ENCODE peak calls at places on chromosome 4, in five cellular contexts. K is gastrocnemius medialis, U is esophagus muscularis mucosa, Z is IMR-90, M is GM13976. C is an unnamed sample.

GRCh38 chr4:73836373-73837269 is at the start of gene CXCL6:
- DNase-seq in Z (no peak), K (no peak), M (no peak), U (no peak), C (no peak)

GRCh38 chr4:170088686-170089085 is 1.1 kb downstream of the AADAT start:
- DNase-seq in Z (no peak), M (no peak), K (no peak), U (no peak), C (no peak)

GRCh38 chr4:137531121-137531520 is 1.2 kb downstream of the PCDH18 start:
- DNase-seq in M (no peak), K (no peak), Z (peak), U (no peak), C (no peak)

GRCh38 chr4:172141025-172141424 is 327.8 kb downstream of the GALNTL6 start:
- DNase-seq in M (no peak), Z (no peak), U (no peak), K (no peak), C (no peak)

GRCh38 chr4:39324897-39325613 is 41.1 kb downstream of the RFC1 start:
- DNase-seq in Z (no peak), M (no peak), U (no peak), K (no peak), C (no peak)

GRCh38 chr4:25321703-25322102 is 9.1 kb downstream of the ZCCHC4 start:
- DNase-seq in U (no peak), K (no peak), M (peak), Z (no peak), C (no peak)

GRCh38 chr4:174135530-174135929 is 147.9 kb downstream of the FBXO8 start:
- DNase-seq in Z (no peak), K (no peak), U (no peak), M (no peak), C (no peak)

GRCh38 chr4:158314756-158315487 is 104.6 kb downstream of the TMEM144 start:
- DNase-seq in K (no peak), U (no peak), M (no peak), Z (peak), C (no peak)

GRCh38 chr4:70992354-70992753 is 1.1 kb upstream of the DCK start:
- DNase-seq in M (no peak), K (peak), Z (no peak), U (no peak), C (no peak)

GRCh38 chr4:14399919-14400706 is 602.2 kb upstream of the CPEB2 start:
- DNase-seq in M (no peak), U (no peak), Z (no peak), K (no peak), C (no peak)

GRCh38 chr4:130187587-130187986 is 1091.6 kb downstream of the C4orf33 start:
- DNase-seq in K (no peak), M (no peak), U (no peak), Z (no peak), C (no peak)

GRCh38 chr4:3371581-3372001 is 70.2 kb upstream of the HGFAC start:
- DNase-seq in K (no peak), Z (peak), U (peak), M (no peak), C (peak)

GRCh38 chr4:7812921-7813320 is 126.7 kb downstream of the AFAP1 start:
- DNase-seq in M (no peak), U (no peak), K (no peak), Z (no peak), C (no peak)

GRCh38 chr4:98260047-98260578 is 1.1 kb upstream of the RAP1GDS1 start:
- DNase-seq in Z (peak), M (no peak), K (peak), U (no peak), C (peak)

GRCh38 chr4:48727666-48728459 is 52.2 kb downstream of the FRYL start:
- DNase-seq in Z (no peak), M (no peak), K (no peak), U (peak), C (no peak)

GRCh38 chr4:171813195-171813955 is at the start of gene GALNTL6:
- DNase-seq in U (no peak), M (peak), K (no peak), Z (no peak), C (peak)

DNA sequence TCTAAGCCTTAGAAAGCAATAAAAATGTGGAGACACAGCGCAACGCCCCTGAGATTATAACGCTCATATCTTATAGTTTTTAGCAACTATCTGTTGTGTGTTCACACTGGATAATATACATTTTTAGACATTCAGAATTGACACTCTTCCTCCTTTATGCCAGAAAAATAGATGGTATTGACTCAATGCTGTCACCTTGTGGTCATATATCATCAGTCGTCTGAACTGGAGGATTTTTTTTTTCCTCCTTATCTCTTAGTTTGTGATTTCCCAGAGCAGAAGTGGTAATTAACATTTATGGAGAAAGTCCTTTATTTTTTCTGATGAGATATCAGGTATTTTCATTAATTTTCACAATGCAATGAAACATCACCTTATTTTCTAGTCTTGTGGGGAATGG is 759.6 kb downstream of the RAB28 start:
- DNase-seq in U (no peak), Z (no peak), M (no peak), K (no peak), C (no peak)
- TF ChIP-seq CTCF in U (peak), Z (peak), M (peak), K (no peak), C (peak)

DNA sequence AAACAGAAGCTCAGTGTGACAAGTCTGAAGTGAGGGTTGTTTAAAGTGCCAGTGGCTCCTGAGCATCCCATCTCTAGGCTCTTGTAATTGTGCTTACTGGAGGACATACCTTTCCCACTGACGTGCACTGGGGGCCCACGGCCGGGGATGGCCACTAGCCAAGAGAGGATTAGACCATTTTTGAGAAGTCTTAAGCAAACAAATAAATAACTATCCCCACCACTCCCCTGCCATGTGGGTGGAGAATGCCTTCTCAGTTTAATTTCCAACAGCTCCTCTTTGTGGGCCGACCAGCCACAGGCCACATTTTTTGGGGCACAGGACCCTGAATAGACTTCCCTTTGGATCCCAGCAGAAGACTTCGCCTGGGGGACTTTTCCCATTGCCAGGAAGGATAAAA is 125.0 kb upstream of the MSX1 start:
- DNase-seq in K (no peak), M (no peak), Z (no peak), U (no peak), C (no peak)
- TF ChIP-seq CTCF in K (no peak), M (no peak), Z (no peak), U (no peak), C (no peak)

GRCh38 chr4:181944527-181944926 is 298.7 kb upstream of the TENM3 start:
- DNase-seq in K (no peak), Z (no peak), M (no peak), U (no peak), C (no peak)

GRCh38 chr4:181933471-181933870 is 309.7 kb upstream of the TENM3 start:
- DNase-seq in K (no peak), M (no peak), U (no peak), Z (no peak), C (no peak)

GRCh38 chr4:181938641-181939040 is 304.6 kb upstream of the TENM3 start:
- DNase-seq in U (no peak), M (no peak), K (no peak), Z (no peak), C (no peak)

DNA sequence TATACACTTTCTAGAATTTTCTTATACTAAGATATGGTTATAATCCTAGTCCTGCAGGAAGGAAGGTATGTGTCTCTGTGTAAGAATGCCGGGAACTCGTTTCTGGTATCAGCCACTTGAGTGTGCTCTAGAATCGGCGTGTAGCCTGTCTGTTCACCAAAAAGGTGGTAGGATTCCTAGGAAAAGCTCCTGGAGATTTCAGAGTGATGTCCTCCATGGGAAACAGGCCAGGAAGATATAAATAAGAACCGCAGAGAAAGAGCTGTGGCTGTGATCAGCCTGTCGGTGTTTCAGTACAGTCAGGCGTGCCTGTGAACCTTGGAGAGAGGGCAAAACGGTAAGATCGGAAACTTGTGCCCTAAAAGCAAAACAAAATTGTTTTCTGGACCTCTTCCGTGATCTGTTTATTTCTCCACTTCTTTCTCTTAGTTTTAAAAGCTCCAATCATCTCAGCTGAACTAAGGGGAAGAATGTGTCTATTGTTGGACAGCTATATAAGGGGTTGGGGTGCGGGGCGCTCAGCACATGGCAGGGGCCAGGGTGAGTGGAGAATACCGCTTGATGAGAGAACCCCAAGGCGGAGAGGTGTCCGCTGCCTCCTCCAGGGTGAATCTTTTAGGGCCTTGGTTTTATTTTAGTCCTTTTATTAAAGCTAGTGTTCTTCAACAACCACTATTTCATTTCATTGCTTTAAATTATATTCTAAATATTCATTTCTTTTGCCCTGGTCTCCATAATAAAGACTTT is 303.8 kb upstream of the TENM3 start:
- DNase-seq in Z (peak), K (no peak), M (no peak), U (no peak), C (no peak)
- TF ChIP-seq CTCF in Z (peak), K (no peak), M (no peak), U (peak), C (no peak)

GRCh38 chr4:78293841-78294301 is 236.7 kb downstream of the FRAS1 start:
- DNase-seq in M (no peak), Z (peak), U (no peak), K (no peak), C (no peak)
- TF ChIP-seq CTCF in M (no peak), Z (no peak), U (no peak), K (no peak), C (no peak)

GRCh38 chr4:151045907-151046306 is 30.8 kb upstream of the LRBA start:
- DNase-seq in M (peak), U (no peak), Z (no peak), K (no peak), C (no peak)
- TF ChIP-seq CTCF in M (no peak), U (no peak), Z (no peak), K (no peak), C (no peak)

DNA sequence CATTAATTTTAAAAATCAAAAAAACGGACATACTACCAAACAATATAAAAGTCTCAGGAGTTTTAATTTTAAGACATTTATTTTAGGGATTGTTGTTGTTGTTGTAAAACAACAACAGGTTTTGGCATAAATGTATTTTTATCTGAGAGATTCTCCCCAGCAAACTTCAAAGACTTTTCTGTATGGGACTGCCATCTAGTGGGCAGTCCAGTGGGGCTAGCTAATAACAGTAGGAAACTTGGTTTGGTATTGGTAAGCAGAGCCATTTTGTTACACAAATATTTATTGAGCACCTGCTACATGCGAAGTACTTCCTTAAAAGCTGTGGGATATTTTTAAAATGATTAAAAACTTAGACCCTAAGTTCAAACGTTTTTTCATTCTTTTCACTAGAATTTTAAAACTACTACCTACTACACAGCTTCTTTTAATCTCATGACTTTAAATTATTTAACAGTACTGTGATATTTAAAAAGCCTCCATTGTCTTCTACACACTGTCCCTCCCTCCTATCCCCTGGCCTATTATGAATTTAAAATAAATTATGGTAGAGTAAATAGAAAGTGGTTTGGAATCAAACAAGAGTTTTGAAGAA is 1028.4 kb upstream of the INTU start:
- DNase-seq in U (no peak), Z (peak), K (no peak), M (peak), C (no peak)
- TF ChIP-seq CTCF in U (peak), Z (peak), K (peak), M (peak), C (peak)

GRCh38 chr4:44678094-44679023 is at the start of gene GUF1:
- DNase-seq in Z (peak), K (peak), U (peak), M (peak), C (peak)

GRCh38 chr4:44670466-44671199 is 7.6 kb upstream of the GUF1 start:
- DNase-seq in K (no peak), Z (no peak), M (no peak), U (no peak), C (no peak)

GRCh38 chr4:44679060-44679459 is 840 bp downstream of the GUF1 start:
- DNase-seq in K (no peak), M (no peak), Z (no peak), U (no peak), C (no peak)

GRCh38 chr4:44671636-44672035 is 6.6 kb upstream of the GUF1 start:
- DNase-seq in U (no peak), K (no peak), Z (no peak), M (no peak), C (no peak)

DNA sequence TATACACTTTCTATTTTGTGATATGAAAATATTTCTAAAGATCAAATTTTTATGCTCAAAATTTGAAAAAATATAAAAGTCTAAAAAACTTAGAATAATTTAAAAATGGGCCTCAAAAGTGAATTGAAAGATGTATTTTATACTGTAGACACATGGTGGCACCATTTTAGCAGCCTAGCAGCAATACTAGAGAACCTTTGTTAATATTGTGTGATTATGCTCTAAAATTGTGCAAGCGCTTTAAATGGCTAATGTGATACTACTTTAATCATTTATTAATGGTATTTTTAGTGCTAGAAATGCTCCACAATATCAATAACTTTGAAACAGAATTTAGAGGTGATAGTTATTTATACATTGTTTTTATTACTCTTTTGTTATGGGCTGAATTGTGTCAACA is 3.7 kb upstream of the GUF1 start:
- DNase-seq in U (no peak), Z (no peak), M (no peak), K (no peak), C (no peak)
- TF ChIP-seq CTCF in U (no peak), Z (peak), M (no peak), K (no peak), C (peak)

DNA sequence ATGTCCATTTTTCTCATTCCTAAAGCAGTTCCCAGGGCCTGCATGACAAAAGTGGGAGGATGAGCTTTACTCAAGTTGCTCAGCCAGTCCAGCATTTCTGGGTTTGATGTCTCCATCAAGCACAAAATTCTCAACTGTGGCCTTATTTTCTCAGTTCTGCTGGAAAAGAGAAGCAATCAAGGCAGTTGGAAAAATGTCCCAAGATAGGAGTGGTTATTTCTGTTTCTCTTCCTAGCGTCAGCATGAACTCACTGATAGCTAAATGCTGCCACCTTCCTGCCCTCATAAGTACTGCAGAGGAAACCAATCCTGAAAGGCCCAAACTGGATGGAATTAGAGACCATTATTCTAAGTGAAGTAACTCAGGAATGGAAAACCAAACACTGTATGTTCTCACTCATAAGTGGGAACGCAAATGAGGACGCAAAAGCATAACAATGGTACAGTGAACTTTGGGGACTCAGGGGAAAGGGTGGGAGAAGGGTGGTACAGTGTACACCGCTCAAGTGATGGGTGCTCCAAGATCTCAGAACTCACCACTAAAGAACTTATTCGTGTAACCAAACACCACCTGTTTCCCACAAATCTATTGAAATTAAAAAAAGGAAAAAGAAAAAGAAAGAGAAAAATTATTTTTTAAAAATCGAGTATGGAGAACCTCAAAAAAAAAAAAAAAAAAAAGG is 29.6 kb downstream of the ADH7 start:
- DNase-seq in U (no peak), K (peak), M (no peak), Z (peak), C (peak)
- TF ChIP-seq CTCF in U (peak), K (peak), M (peak), Z (peak), C (peak)

GRCh38 chr4:15684498-15684897 is 2.9 kb downstream of the FAM200B start:
- DNase-seq in K (no peak), M (no peak), U (no peak), Z (no peak), C (no peak)

GRCh38 chr4:15682340-15682725 is 706 bp downstream of the FAM200B start:
- DNase-seq in U (no peak), Z (no peak), K (no peak), M (no peak), C (no peak)

GRCh38 chr4:15681067-15681371 is 608 bp upstream of the FAM200B start:
- DNase-seq in K (no peak), M (no peak), Z (no peak), U (no peak), C (no peak)

GRCh38 chr4:15682790-15683495 is 1.3 kb downstream of the FAM200B start:
- DNase-seq in K (no peak), Z (peak), U (no peak), M (no peak), C (no peak)

GRCh38 chr4:15681372-15682339 is at the start of gene FAM200B:
- DNase-seq in K (peak), Z (peak), M (peak), U (peak), C (peak)
- TF ChIP-seq CTCF in K (no peak), Z (peak), M (no peak), U (peak), C (no peak)

DNA sequence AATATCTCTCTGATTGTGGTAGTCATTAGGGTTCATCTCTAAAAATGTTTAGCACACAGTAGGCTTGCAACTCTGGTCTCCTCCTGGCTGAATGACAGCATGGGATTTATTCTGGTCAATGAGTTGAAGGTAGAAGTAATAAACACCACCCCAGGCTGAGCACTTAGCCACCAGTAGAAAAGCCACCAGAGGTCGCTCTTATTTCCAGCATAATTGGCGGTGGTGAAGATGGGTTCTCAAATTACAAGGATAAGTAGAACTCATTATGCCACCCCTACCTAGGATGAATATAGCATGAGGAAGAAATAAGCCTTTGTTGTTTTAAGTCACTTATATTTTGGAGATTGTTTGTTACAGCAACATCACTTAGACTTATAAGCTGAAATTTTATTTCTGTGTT is 302.7 kb downstream of the GPM6A start:
- DNase-seq in Z (no peak), U (no peak), K (no peak), M (no peak), C (no peak)
- TF ChIP-seq CTCF in Z (no peak), U (no peak), K (no peak), M (no peak), C (no peak)